ENCODE peak calls at places on chromosomes 1 and 21, in four cellular contexts. H is bronchial epithelial cell, I is right lobe of liver, Y is B cell. P is an unnamed sample.

GRCh38 chr1:35656148-35656862 is 15.0 kb upstream of the PSMB2 start:
- DNase-seq in H (peak; percentile 13), I (no peak), Y (no peak), P (no peak)

GRCh38 chr1:181554465-181554864 is 71.1 kb downstream of the CACNA1E start:
- DNase-seq in H (no peak), I (no peak), Y (no peak), P (no peak)

GRCh38 chr1:12075195-12076114 is 12.4 kb downstream of the TNFRSF8 start:
- DNase-seq in H (no peak), I (no peak), Y (no peak), P (no peak)

GRCh38 chr1:26317612-26318337 is at the start of gene CD52:
- DNase-seq in H (no peak), I (no peak), Y (peak; percentile 70), P (peak; percentile 82)

GRCh38 chr21:44914176-44914874 is 6.4 kb downstream of the ITGB2 start:
- DNase-seq in H (no peak), I (peak; percentile 72), Y (peak; percentile 58), P (no peak)

GRCh38 chr1:230825061-230825803 is 43.1 kb downstream of the C1orf198 start:
- DNase-seq in H (peak; percentile 84), I (no peak), Y (no peak), P (no peak)

GRCh38 chr1:227922501-227923352 is 25.0 kb downstream of the WNT9A start:
- DNase-seq in H (no peak), I (no peak), Y (no peak), P (no peak)

GRCh38 chr1:86753700-86754099 is 49.3 kb downstream of the SH3GLB1 start:
- DNase-seq in H (peak; percentile 48), I (no peak), Y (no peak), P (no peak)

GRCh38 chr1:237672748-237673147 is 218.0 kb downstream of the ZP4 start:
- DNase-seq in H (peak; percentile 5), I (no peak), Y (no peak), P (no peak)

GRCh38 chr1:242467556-242468145 is 56.8 kb downstream of the PLD5 start:
- DNase-seq in H (peak; percentile 38), I (no peak), Y (peak; percentile 47), P (peak; percentile 38)

GRCh38 chr1:218123968-218124367 is 161.1 kb upstream of the RRP15 start:
- DNase-seq in H (no peak), I (no peak), Y (no peak), P (no peak)

GRCh38 chr21:35163381-35163780 is 114.3 kb upstream of the RUNX1 start:
- DNase-seq in H (peak; percentile 92), I (no peak), Y (no peak), P (no peak)

GRCh38 chr1:210143465-210144062 is 89.0 kb upstream of the SERTAD4 start:
- DNase-seq in H (peak; percentile 62), I (peak; percentile 67), Y (peak; percentile 38), P (peak; percentile 34)

GRCh38 chr1:210144736-210145135 is 87.9 kb upstream of the SERTAD4 start:
- DNase-seq in H (peak; percentile 77), I (no peak), Y (no peak), P (no peak)
- TF ChIP-seq CTCF in H (no peak), I (no peak), Y (no peak), P (no peak)

GRCh38 chr1:93701619-93702018 is 20.0 kb upstream of the BCAR3 start:
- DNase-seq in H (peak; percentile 100), I (no peak), Y (no peak), P (peak; percentile 45)
- TF ChIP-seq CTCF in H (no peak), I (no peak), Y (no peak), P (no peak)

DNA sequence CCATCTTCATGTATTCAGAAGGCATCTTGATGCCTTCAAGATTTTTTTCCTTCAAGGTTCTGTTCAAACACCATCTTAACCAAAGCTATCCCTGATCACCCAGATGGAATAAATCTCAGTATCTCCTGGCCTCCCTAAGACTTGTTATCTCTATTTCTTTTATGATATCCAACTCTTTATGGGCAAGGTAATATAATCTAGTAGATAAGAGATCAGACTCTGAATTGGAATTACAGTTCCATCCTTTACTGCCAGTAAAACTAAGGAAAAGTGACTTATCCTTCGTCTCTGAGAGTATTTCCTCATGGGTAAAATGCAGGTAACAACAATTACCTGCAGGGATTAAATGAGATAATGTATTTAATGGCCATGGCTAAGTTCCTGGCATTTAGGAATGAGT is 445.0 kb upstream of the DAB1 start:
- DNase-seq in H (no peak), I (no peak), Y (no peak), P (no peak)
- TF ChIP-seq CTCF in H (no peak), I (no peak), Y (no peak), P (no peak)

GRCh38 chr1:64584479-64584878 is 114.5 kb downstream of the CACHD1 start:
- DNase-seq in H (peak; percentile 42), I (no peak), Y (no peak), P (no peak)
- TF ChIP-seq CTCF in H (peak; percentile 48), I (peak; percentile 41), Y (no peak), P (no peak)

GRCh38 chr1:27934818-27935549 is at the start of gene SMPDL3B:
- DNase-seq in H (peak; percentile 53), I (no peak), Y (no peak), P (no peak)
- TF ChIP-seq CTCF in H (peak; percentile 10), I (no peak), Y (no peak), P (no peak)

GRCh38 chr1:66283583-66284041 is 250.3 kb upstream of the SGIP1 start:
- DNase-seq in H (peak; percentile 81), I (no peak), Y (peak; percentile 34), P (peak; percentile 37)
- TF ChIP-seq CTCF in H (no peak), I (no peak), Y (no peak), P (no peak)

GRCh38 chr1:2412395-2412772 is at the start of gene PEX10:
- DNase-seq in H (peak; percentile 81), I (peak; percentile 99), Y (peak; percentile 99), P (peak; percentile 99)

GRCh38 chr1:2411801-2412394 is 466 bp downstream of the PEX10 start:
- DNase-seq in H (no peak), I (peak; percentile 65), Y (no peak), P (no peak)

GRCh38 chr1:2414297-2414958 is 2.1 kb upstream of the PEX10 start:
- DNase-seq in H (peak; percentile 33), I (peak; percentile 75), Y (peak; percentile 87), P (peak; percentile 86)

GRCh38 chr1:2413495-2414296 is 1.3 kb upstream of the PEX10 start:
- DNase-seq in H (no peak), I (no peak), Y (peak; percentile 42), P (no peak)

DNA sequence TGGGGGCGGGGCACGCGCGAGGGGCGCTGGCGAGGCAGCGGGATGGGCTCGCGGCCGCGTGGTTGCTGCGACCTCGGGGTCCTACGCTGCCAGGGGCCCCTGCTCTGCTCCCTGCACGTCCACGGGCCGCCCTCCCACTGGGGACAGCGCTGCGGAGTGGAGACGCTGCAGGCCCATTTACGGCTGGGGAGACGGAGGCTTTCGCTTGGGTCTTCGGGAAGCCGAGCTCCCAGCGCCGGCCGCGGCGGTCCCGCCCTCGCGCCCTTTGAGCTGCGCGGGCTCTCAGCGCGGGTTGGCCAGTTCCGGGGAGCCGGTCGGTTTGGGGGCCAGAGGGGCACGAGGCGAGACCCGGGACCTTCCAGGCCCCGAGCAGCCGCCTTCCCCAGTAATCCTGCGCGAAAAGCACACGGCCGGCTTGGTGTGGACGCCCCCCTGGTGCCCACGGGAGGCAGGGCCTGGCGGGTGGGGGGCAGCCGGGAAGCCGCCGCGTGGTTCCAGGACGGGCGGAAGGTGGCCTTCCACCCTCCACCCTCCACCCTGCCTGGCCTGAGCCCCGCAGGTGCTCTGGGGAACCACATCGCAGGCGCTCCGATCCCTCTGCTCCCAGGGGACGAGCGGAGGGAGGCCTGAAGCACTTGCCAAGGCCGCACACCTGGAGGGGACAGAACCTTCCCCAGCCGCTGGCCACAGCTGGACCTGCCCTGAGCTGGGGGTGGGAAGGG is 570 bp upstream of the PEX10 start:
- DNase-seq in H (no peak), I (peak; percentile 51), Y (peak; percentile 62), P (peak; percentile 74)
- TF ChIP-seq CTCF in H (no peak), I (no peak), Y (no peak), P (no peak)

GRCh38 chr1:178498896-178499675 is 2.3 kb upstream of the CLEC20A start:
- DNase-seq in H (no peak), I (no peak), Y (no peak), P (no peak)

GRCh38 chr1:178500936-178501554 is 4.3 kb upstream of the CLEC20A start:
- DNase-seq in H (no peak), I (no peak), Y (no peak), P (peak; percentile 8)

GRCh38 chr1:178502330-178502714 is 5.6 kb upstream of the CLEC20A start:
- DNase-seq in H (no peak), I (no peak), Y (no peak), P (no peak)

GRCh38 chr1:178501705-178502329 is 5.1 kb upstream of the CLEC20A start:
- DNase-seq in H (peak; percentile 63), I (peak; percentile 68), Y (peak; percentile 75), P (peak; percentile 85)

DNA sequence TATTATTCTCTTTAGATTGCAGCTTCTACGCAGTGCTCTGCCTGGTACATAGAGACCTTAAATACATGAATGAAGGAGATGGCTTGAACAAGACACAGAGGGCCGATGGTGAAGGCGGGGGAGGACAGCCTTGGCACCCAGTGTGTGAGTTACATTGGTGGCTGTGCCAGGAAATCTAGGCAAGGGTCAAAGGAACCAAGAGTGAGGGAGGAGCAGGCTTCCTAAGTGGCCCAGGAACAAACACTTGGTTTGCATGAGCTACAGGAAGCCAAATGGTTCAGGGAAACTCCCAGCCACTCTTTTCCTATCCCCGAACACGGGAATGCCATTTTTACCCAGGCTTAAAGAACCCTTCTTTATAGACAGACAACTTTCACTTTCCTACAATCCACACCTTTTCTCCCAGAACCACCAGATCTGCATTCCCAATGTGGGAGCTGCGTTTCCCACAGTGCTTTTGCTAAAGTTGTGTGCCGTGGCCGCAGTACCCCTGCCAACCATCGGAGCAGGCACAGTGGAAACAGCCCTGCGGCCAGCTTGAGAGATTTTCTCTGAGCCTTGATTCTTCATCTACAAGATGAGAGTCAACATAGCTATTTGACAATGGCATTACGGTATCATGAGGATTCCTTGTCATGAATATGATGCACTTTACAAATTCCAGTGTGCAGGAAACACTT is 3.5 kb upstream of the CLEC20A start:
- DNase-seq in H (no peak), I (no peak), Y (no peak), P (no peak)
- TF ChIP-seq CTCF in H (peak; percentile 12), I (no peak), Y (no peak), P (no peak)

P was measured in GM10248.